ENCODE peak calls at places on chromosomes 2 and 18, in five cellular contexts. Q is foreskin melanocyte; Z is activated CD4-positive, alpha-beta T cell treated with anti-CD3 and anti-CD28 coated beads, Interleukin-2, amount 50 U/mL, for 4 hours; Y is DMS153; F is NCI-H460. U is an unnamed sample.

GRCh38 chr2:68463287-68463877 is 3.7 kb downstream of the FBXO48 start:
- DNase-seq in Q (peak), Y (peak), Z (no peak), F (peak), U (peak)

GRCh38 chr18:49247786-49248185 is 212.7 kb downstream of the DYM start:
- DNase-seq in Z (no peak), F (no peak), Q (no peak), Y (no peak), U (no peak)

GRCh38 chr2:240645346-240646060 is 20.2 kb downstream of the GPR35 start:
- DNase-seq in Q (no peak), Y (no peak), F (no peak), Z (no peak), U (no peak)

GRCh38 chr18:63775166-63775730 is at the start of gene SERPINB7:
- DNase-seq in Q (no peak), Z (no peak), Y (no peak), F (no peak), U (peak)

GRCh38 chr18:63762518-63762917 is 12.7 kb upstream of the SERPINB7 start:
- DNase-seq in Z (no peak), F (no peak), Y (no peak), Q (no peak), U (peak)

GRCh38 chr2:203470371-203470770 is 64.7 kb downstream of the RAPH1 start:
- DNase-seq in Y (no peak), Q (no peak), Z (no peak), F (no peak), U (no peak)

GRCh38 chr2:234679766-234680687 is 183.1 kb upstream of the ARL4C start:
- DNase-seq in Y (no peak), F (peak), Q (peak), Z (no peak), U (peak)

GRCh38 chr2:74146929-74147728 is 583 bp downstream of the BOLA3 start:
- DNase-seq in F (no peak), Z (no peak), Y (no peak), Q (peak), U (peak)

GRCh38 chr18:52236134-52236533 is 103.9 kb upstream of the DCC start:
- DNase-seq in F (no peak), Q (no peak), Z (no peak), Y (no peak), U (no peak)

U was measured in RKO.